ENCODE peak calls at places on chromosomes 7 and 10, in seven cellular contexts. S is mesendoderm; G is fibroblast of mammary gland; H is nephron progenitor cell; I is stimulated activated CD4-positive, alpha-beta T cell treated with anti-CD3 and anti-CD28 coated beads, TNF-alpha, amount 100 ng/mL, for 24 hours; D is stimulated activated CD8-positive, alpha-beta memory T cell treated with anti-CD3 and anti-CD28 coated beads, Interleukin-12 subunit alpha, Interleukin-12 subunit beta, amount 100 ng/mL, for 4 hours; K is NCI-H345. W is an unnamed sample.

GRCh38 chr10:133180915-133181639 is 21.1 kb downstream of the KNDC1 start:
- DNase-seq in S (no peak), G (no peak), H (no peak), I (no peak), D (no peak), K (no peak), W (no peak)

GRCh38 chr7:44431091-44431608 is 59.3 kb downstream of the NUDCD3 start:
- DNase-seq in S (peak; percentile 72), G (no peak), H (peak; percentile 11), I (no peak), D (no peak), K (peak; percentile 54), W (no peak)

GRCh38 chr10:17375936-17376584 is 78.3 kb downstream of the ST8SIA6 start:
- DNase-seq in S (peak; percentile 40), G (peak; percentile 27), H (peak; percentile 25), I (peak; percentile 36), D (no peak), K (no peak), W (peak; percentile 5)

GRCh38 chr7:137606061-137606674 is 240.6 kb downstream of the DGKI start:
- DNase-seq in S (peak; percentile 45), G (peak; percentile 71), H (no peak), I (no peak), D (no peak), K (peak; percentile 41), W (no peak)

GRCh38 chr10:91163709-91164474 is 56.6 kb upstream of the PCGF5 start:
- DNase-seq in S (peak; percentile 19), G (peak; percentile 91), H (peak; percentile 33), I (peak; percentile 76), D (peak; percentile 63), K (no peak), W (peak; percentile 62)

GRCh38 chr10:58104419-58104818 is 163.3 kb downstream of the IPMK start:
- DNase-seq in S (no peak), G (peak; percentile 45), H (no peak), I (no peak), D (no peak), K (no peak), W (no peak)

GRCh38 chr7:128917061-128917460 is 6.6 kb upstream of the KCP start:
- DNase-seq in S (no peak), G (no peak), H (no peak), I (no peak), D (no peak), K (no peak), W (no peak)

GRCh38 chr10:89242340-89242680 is 9.3 kb downstream of the LIPA start:
- DNase-seq in S (no peak), G (no peak), H (no peak), I (no peak), D (no peak), K (no peak), W (no peak)

GRCh38 chr7:514651-515598 is 4.7 kb downstream of the PDGFA start:
- DNase-seq in S (peak; percentile 49), G (peak; percentile 17), H (peak; percentile 47), I (no peak), D (no peak), K (no peak), W (no peak)

GRCh38 chr7:98365863-98366561 is 34.9 kb downstream of the BAIAP2L1 start:
- DNase-seq in S (no peak), G (no peak), H (no peak), I (no peak), D (no peak), K (no peak), W (no peak)

GRCh38 chr10:123804716-123805115 is 86.9 kb downstream of the CPXM2 start:
- DNase-seq in S (no peak), G (peak; percentile 62), H (no peak), I (no peak), D (no peak), K (no peak), W (no peak)

GRCh38 chr10:101260764-101261341 is 31.6 kb upstream of the LBX1 start:
- DNase-seq in S (peak; percentile 80), G (no peak), H (peak; percentile 71), I (no peak), D (no peak), K (no peak), W (no peak)

GRCh38 chr10:43965033-43965917 is 316.6 kb upstream of the ZNF32 start:
- DNase-seq in S (peak; percentile 14), G (peak; percentile 73), H (no peak), I (no peak), D (no peak), K (no peak), W (no peak)

GRCh38 chr10:69769395-69769989 is 32.2 kb upstream of the COL13A1 start:
- DNase-seq in S (peak; percentile 89), G (peak; percentile 66), H (no peak), I (no peak), D (no peak), K (no peak), W (no peak)

GRCh38 chr7:151142686-151143040 is 24.8 kb downstream of the GBX1 start:
- DNase-seq in S (no peak), G (no peak), H (no peak), I (no peak), D (no peak), K (no peak), W (no peak)

GRCh38 chr7:19117081-19117869 is at the start of gene TWIST1:
- DNase-seq in S (peak; percentile 93), G (peak; percentile 94), H (peak; percentile 70), I (no peak), D (no peak), K (peak; percentile 70), W (no peak)

GRCh38 chr7:135100856-135101255 is 47.0 kb upstream of the TMEM140 start:
- DNase-seq in S (no peak), G (peak; percentile 17), H (no peak), I (no peak), D (no peak), K (no peak), W (no peak)